ENCODE peak calls at places on chromosomes 16 and 17, in five cellular contexts. Q is WTC11, G is tibial nerve, A is lower leg skin, Y is fibroblast of lung. F is an unnamed sample.

GRCh38 chr17:9644910-9645751 is at the start of gene USP43:
- DNase-seq in A (no peak), G (no peak), Y (peak; percentile 32), Q (peak; percentile 74), F (no peak)

GRCh38 chr17:15273141-15273793 is 8.1 kb upstream of the PMP22 start:
- DNase-seq in Q (no peak), Y (peak; percentile 94), G (no peak), A (peak; percentile 62), F (peak; percentile 97)

GRCh38 chr17:57502696-57503307 is 242.3 kb downstream of the CCDC182 start:
- DNase-seq in G (no peak), Q (no peak), A (no peak), Y (no peak), F (no peak)

GRCh38 chr17:61601297-61601696 is 10.3 kb upstream of the NACA2 start:
- DNase-seq in G (no peak), Y (no peak), A (no peak), Q (no peak), F (no peak)

GRCh38 chr17:61479493-61480413 is 27.5 kb downstream of the TBX4 start:
- DNase-seq in Q (no peak), A (no peak), G (no peak), Y (no peak), F (no peak)

GRCh38 chr16:56107944-56108583 is 83.2 kb upstream of the GNAO1 start:
- DNase-seq in Q (no peak), G (no peak), Y (no peak), A (no peak), F (no peak)

GRCh38 chr17:3602499-3602898 is 6.7 kb downstream of the TRPV1 start:
- DNase-seq in Q (peak; percentile 56), A (no peak), G (no peak), Y (peak; percentile 8), F (no peak)

GRCh38 chr17:42573095-42573494 is 4.4 kb downstream of the PSMC3IP start:
- DNase-seq in A (no peak), Q (no peak), G (no peak), Y (no peak), F (no peak)

GRCh38 chr16:88453621-88454314 is 688 bp downstream of the ZFPM1 start:
- DNase-seq in A (no peak), Y (no peak), G (no peak), Q (no peak), F (no peak)

GRCh38 chr16:85557083-85557975 is 55.8 kb upstream of the GSE1 start:
- DNase-seq in A (no peak), Q (no peak), G (no peak), Y (no peak), F (no peak)

GRCh38 chr16:75130150-75130771 is 13.7 kb upstream of the LDHD start:
- DNase-seq in G (no peak), Y (no peak), Q (no peak), A (no peak), F (no peak)
- TF ChIP-seq CTCF in G (no peak), Y (no peak), Q (no peak), A (no peak), F (no peak)

GRCh38 chr17:63631062-63631461 is 8.8 kb downstream of the MAP3K3 start:
- DNase-seq in A (no peak), Y (no peak), G (no peak), Q (no peak), F (no peak)

GRCh38 chr17:63633742-63634141 is 11.5 kb downstream of the MAP3K3 start:
- DNase-seq in Q (no peak), A (no peak), G (no peak), Y (no peak), F (no peak)

GRCh38 chr17:63634163-63634562 is 11.9 kb downstream of the MAP3K3 start:
- DNase-seq in G (no peak), Q (no peak), Y (peak; percentile 10), A (no peak), F (no peak)

GRCh38 chr17:63629627-63630026 is 7.4 kb downstream of the MAP3K3 start:
- DNase-seq in A (no peak), Q (no peak), Y (no peak), G (no peak), F (no peak)

GRCh38 chr17:63631626-63632025 is 9.4 kb downstream of the MAP3K3 start:
- DNase-seq in Y (no peak), Q (no peak), A (no peak), G (no peak), F (no peak)
- TF ChIP-seq CTCF in Y (no peak), Q (no peak), A (no peak), G (no peak), F (no peak)

GRCh38 chr17:75748706-75749105 is 16.3 kb downstream of the GALK1 start:
- DNase-seq in Q (no peak), A (no peak), Y (no peak), G (no peak), F (no peak)
- TF ChIP-seq CTCF in Q (no peak), A (no peak), Y (no peak), G (no peak), F (no peak)

DNA sequence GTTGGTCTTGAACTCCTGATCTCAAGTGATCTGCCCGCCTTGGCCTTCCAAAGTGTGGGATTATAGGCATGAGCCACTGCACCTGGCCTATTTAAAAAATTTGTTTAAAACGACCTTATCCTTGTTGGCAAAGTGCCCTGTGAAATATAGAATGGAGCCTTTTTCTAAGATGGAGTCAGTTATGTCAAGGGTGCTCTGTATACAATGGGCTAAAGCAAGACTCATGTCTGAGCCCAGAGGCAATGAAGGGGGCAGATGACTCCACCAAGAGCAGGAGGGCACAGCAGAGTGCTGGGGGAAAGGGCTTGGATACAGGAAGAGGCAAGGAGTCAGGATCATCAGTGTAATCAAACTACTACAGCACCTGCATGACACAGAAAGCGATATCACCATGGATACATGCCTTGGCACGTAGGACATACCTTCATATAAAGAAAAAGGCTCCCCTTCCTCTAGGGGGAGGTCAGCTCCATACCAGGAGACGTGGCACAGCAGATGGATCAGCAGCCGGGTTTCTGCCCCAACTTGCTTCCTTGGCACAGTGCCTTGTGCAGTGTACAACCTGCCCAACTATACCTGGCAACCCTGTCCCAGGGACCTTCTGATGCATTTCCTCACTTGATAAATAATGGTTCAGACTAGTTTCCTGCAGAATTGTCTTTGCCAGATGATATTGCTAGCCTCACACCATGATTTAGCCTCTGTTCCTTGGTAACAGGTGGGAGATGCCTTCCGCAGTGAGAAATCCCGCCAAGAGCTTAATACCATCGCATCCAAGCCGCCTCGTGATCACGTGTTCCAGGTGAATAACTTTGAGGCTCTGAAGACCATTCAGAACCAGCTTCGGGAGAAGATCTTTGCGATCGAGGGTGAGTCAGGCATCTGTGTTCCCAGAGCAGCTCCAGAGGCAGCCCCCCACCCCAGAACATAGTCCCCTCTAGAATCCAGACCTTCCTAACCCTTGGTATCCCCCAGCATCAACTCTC is 15.3 kb downstream of the ITGAM start:
- DNase-seq in G (no peak), Y (no peak), A (no peak), Q (no peak), F (no peak)
- TF ChIP-seq CTCF in G (no peak), Y (no peak), A (no peak), Q (no peak), F (no peak)

GRCh38 chr16:53507464-53508180 is 4.6 kb upstream of the AKTIP start:
- DNase-seq in Y (no peak), A (no peak), Q (no peak), G (no peak), F (no peak)

GRCh38 chr16:53511084-53511402 is 8.0 kb upstream of the AKTIP start:
- DNase-seq in Y (no peak), G (no peak), A (no peak), Q (no peak), F (no peak)

GRCh38 chr16:53511403-53512280 is 8.6 kb upstream of the AKTIP start:
- DNase-seq in Q (no peak), G (no peak), A (no peak), Y (no peak), F (no peak)

GRCh38 chr16:53509906-53510703 is 7.1 kb upstream of the AKTIP start:
- DNase-seq in Y (peak; percentile 48), G (peak; percentile 34), A (peak; percentile 67), Q (peak; percentile 57), F (peak; percentile 55)

GRCh38 chr16:53510704-53511070 is 7.7 kb upstream of the AKTIP start:
- DNase-seq in A (no peak), Y (no peak), G (no peak), Q (no peak), F (no peak)
- TF ChIP-seq CTCF in A (no peak), Y (no peak), G (no peak), Q (no peak), F (peak; percentile 65)

GRCh38 chr17:32591428-32591827 is 104.6 kb downstream of the CDK5R1 start:
- DNase-seq in Q (no peak), Y (no peak), G (no peak), A (no peak), F (no peak)

GRCh38 chr17:32596206-32596605 is 109.4 kb downstream of the CDK5R1 start:
- DNase-seq in Y (no peak), G (no peak), A (no peak), Q (no peak), F (no peak)

GRCh38 chr17:32590974-32591373 is 104.2 kb downstream of the CDK5R1 start:
- DNase-seq in G (no peak), Q (no peak), A (no peak), Y (no peak), F (no peak)

GRCh38 chr17:32596666-32597065 is 109.9 kb downstream of the CDK5R1 start:
- DNase-seq in A (no peak), Q (no peak), G (no peak), Y (peak; percentile 2), F (no peak)

DNA sequence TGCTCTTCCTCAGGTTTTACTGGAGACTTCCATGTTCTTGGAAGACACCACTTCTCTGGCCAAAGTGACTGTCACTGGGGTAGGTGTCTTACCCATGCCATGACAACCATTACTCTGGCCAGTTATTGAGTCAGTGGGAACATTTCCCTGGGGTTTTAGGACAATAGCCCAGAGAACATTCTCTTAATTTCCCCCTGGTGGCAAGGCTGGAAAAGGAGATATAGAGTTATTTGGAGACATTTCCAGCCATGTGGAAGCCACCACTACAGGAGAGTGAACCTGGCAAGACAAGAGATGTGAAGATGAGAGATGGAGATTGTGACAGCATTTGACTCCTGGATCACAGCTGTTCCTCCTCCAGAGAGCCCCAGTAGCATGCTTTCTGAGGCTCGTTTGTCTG is 106.2 kb downstream of the CDK5R1 start:
- DNase-seq in Y (no peak), A (no peak), G (no peak), Q (no peak), F (no peak)
- TF ChIP-seq CTCF in Y (no peak), A (no peak), G (no peak), Q (no peak), F (peak; percentile 25)

GRCh38 chr17:65085397-65085796 is 28.9 kb upstream of the GNA13 start:
- DNase-seq in Y (no peak), G (no peak), A (no peak), Q (no peak), F (no peak)
- TF ChIP-seq CTCF in Y (no peak), G (no peak), A (no peak), Q (no peak), F (no peak)